ENCODE peak calls at places on chromosomes 6 and 20, in ten cellular contexts. Q, L, W, R, A, N, S, P, G and C are unnamed samples.

GRCh38 chr20:37315293-37316110 is 26.0 kb downstream of the MANBAL start:
- DNase-seq in A (peak), P (peak), R (peak), S (no peak), W (peak), G (peak), L (no peak), Q (peak), N (no peak), C (no peak)

GRCh38 chr6:41963371-41963770 is 21.8 kb upstream of the CCND3 start:
- DNase-seq in P (no peak), G (no peak), A (no peak), S (no peak), Q (no peak), W (no peak), R (no peak), L (no peak), N (no peak), C (no peak)

GRCh38 chr6:157089258-157089657 is 234.1 kb downstream of the TMEM242 start:
- DNase-seq in G (peak), R (peak), S (peak), N (no peak), A (no peak), W (no peak), L (no peak), P (no peak), Q (no peak), C (no peak)

GRCh38 chr6:128848169-128848935 is 34.6 kb upstream of the LAMA2 start:
- DNase-seq in P (no peak), Q (no peak), S (no peak), W (no peak), R (peak), G (peak), N (no peak), L (no peak), A (no peak), C (no peak)

GRCh38 chr6:101392561-101393230 is 812 bp upstream of the GRIK2 start:
- DNase-seq in N (no peak), S (no peak), P (no peak), W (no peak), R (no peak), Q (no peak), L (no peak), A (no peak), G (no peak), C (no peak)

GRCh38 chr6:113447088-113447831 is 409.9 kb upstream of the MARCKS start:
- DNase-seq in N (peak), G (peak), A (no peak), R (peak), P (no peak), Q (peak), W (peak), S (peak), L (peak), C (no peak)

GRCh38 chr6:41696788-41697187 is 38.6 kb downstream of the TFEB start:
- DNase-seq in G (no peak), L (no peak), P (no peak), S (no peak), W (no peak), Q (no peak), R (no peak), A (no peak), N (no peak), C (no peak)

GRCh38 chr6:44169154-44169553 is 10.5 kb downstream of the CAPN11 start:
- DNase-seq in R (no peak), L (no peak), P (no peak), S (no peak), W (no peak), Q (peak), N (no peak), G (no peak), A (no peak), C (no peak)

GRCh38 chr6:94278146-94278545 is 858.8 kb upstream of the EPHA7 start:
- DNase-seq in W (no peak), P (no peak), A (no peak), G (no peak), N (no peak), R (no peak), S (no peak), L (no peak), Q (no peak), C (no peak)

GRCh38 chr20:50003253-50003656 is 20.5 kb downstream of the SNAI1 start:
- DNase-seq in L (peak), N (no peak), G (peak), R (peak), A (no peak), P (no peak), Q (peak), S (peak), W (peak), C (no peak)

GRCh38 chr6:134063966-134064445 is 11.6 kb upstream of the SLC2A12 start:
- DNase-seq in S (peak), R (peak), N (peak), W (peak), L (peak), P (peak), G (peak), Q (peak), A (peak), C (peak)

GRCh38 chr6:55756711-55757110 is 118.7 kb downstream of the BMP5 start:
- DNase-seq in A (no peak), W (no peak), R (peak), P (no peak), Q (peak), L (no peak), S (no peak), N (no peak), G (no peak), C (no peak)

GRCh38 chr20:45781391-45781931 is 10.2 kb downstream of the WFDC3 start:
- DNase-seq in W (no peak), Q (peak), N (peak), R (peak), P (no peak), G (peak), S (peak), L (peak), A (no peak), C (no peak)

GRCh38 chr6:83193747-83194582 is 808 bp downstream of the RWDD2A start:
- DNase-seq in R (no peak), S (peak), A (peak), P (peak), G (no peak), L (no peak), N (peak), W (peak), Q (peak), C (peak)

GRCh38 chr6:3737831-3738210 is 13.7 kb downstream of the PXDC1 start:
- DNase-seq in R (no peak), Q (no peak), G (no peak), L (no peak), W (no peak), P (no peak), A (no peak), S (no peak), N (no peak), C (no peak)

GRCh38 chr20:64110411-64111068 is 3.2 kb upstream of the NPBWR2 start:
- DNase-seq in N (no peak), S (no peak), A (no peak), P (no peak), R (no peak), Q (no peak), L (no peak), G (no peak), W (no peak), C (peak)

GRCh38 chr20:8153281-8153908 is 21.3 kb downstream of the PLCB1 start:
- DNase-seq in P (no peak), W (peak), R (peak), N (peak), L (no peak), S (no peak), G (peak), Q (peak), A (no peak), C (no peak)

GRCh38 chr6:45411959-45412358 is 34.2 kb upstream of the SUPT3H start:
- DNase-seq in W (no peak), R (no peak), Q (no peak), N (no peak), L (no peak), S (no peak), A (no peak), G (no peak), P (no peak), C (no peak)

GRCh38 chr6:132084811-132085509 is 133.8 kb upstream of the CCN2 start:
- DNase-seq in N (peak), Q (peak), A (no peak), S (peak), P (no peak), L (peak), W (no peak), R (peak), G (peak), C (no peak)

GRCh38 chr6:128479991-128480390 is 40.4 kb downstream of the PTPRK start:
- DNase-seq in S (no peak), Q (no peak), W (no peak), N (no peak), L (no peak), G (no peak), A (no peak), R (no peak), P (no peak), C (no peak)

GRCh38 chr6:10194816-10195639 is 219.8 kb downstream of the TFAP2A start:
- DNase-seq in A (no peak), R (no peak), S (no peak), P (no peak), W (peak), L (no peak), Q (no peak), G (no peak), N (no peak), C (no peak)

GRCh38 chr20:39857188-39857587 is 831.8 kb downstream of the MAFB start:
- DNase-seq in R (no peak), Q (peak), W (no peak), P (no peak), S (no peak), L (no peak), A (no peak), N (no peak), G (no peak), C (no peak)

GRCh38 chr6:150698421-150698820 is 98.7 kb downstream of the PLEKHG1 start:
- DNase-seq in N (no peak), L (no peak), R (no peak), G (no peak), S (no peak), W (no peak), Q (no peak), P (no peak), A (no peak), C (no peak)

GRCh38 chr20:63740070-63740500 is 509 bp downstream of the SLC2A4RG start:
- DNase-seq in R (peak), G (no peak), W (peak), L (no peak), P (peak), N (peak), A (no peak), S (no peak), Q (peak), C (no peak)

GRCh38 chr20:16929756-16930155 is 181.6 kb downstream of the OTOR start:
- DNase-seq in N (no peak), R (peak), G (peak), P (no peak), W (no peak), Q (no peak), S (no peak), L (no peak), A (no peak), C (no peak)

DNA sequence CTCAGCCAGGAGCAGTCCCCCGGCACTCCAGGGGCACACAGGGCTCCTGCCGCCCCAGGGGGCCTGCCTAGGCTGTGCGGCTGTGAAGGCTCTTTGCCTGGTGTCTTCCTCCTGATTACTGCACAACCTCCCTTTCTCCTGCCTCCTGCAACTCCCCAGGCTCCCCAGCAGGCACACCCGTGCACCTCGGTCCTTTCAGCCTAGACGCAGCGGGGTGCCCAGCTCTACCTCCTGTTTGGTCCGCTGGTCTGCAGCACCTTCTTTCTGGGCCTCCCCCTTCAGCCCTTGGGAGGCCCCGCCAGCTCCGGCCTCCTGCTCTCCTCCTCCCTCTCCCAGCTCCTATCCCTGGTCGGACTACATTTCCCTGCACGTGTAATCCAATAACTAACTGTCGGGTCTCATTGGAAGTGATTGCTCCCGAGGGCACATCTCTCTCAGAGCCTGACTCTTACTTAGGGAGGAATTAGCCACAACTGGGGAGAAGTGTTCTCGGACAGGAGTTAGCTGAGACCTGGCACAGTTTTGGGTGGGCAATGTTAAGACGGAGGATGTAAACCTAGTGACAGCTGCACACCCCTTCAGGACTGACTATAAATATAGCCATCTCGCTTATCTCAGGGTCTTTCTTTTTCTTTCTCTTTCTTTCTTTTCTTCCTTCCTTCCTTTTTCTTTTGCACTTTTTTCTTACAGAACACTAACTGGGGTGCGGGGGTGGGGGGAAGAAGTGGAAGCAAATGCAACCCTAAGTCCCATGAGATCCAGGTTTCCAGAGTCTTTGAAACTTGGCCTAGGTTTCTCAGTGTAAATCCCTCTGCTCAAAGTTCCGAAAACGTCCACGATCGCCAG is 1.1 kb upstream of the FOXF2 start:
- DNase-seq in Q (peak), S (no peak), R (peak), N (no peak), L (no peak), A (no peak), W (no peak), G (no peak), P (no peak), C (no peak)
- H3K4me3 ChIP-seq in Q (peak), S (no peak), R (peak), N (no peak), L (no peak), A (peak), W (no peak), G (no peak), P (no peak), C (peak)

GRCh38 chr6:160975111-160975510 is 16.5 kb upstream of the MAP3K4 start:
- DNase-seq in W (no peak), G (no peak), R (no peak), S (no peak), P (no peak), A (no peak), Q (no peak), N (no peak), L (no peak), C (no peak)

GRCh38 chr6:160974304-160974771 is 17.2 kb upstream of the MAP3K4 start:
- DNase-seq in G (peak), W (no peak), L (peak), S (no peak), R (peak), N (no peak), Q (peak), P (peak), A (peak), C (no peak)

GRCh38 chr6:160972111-160972510 is 19.5 kb upstream of the MAP3K4 start:
- DNase-seq in S (no peak), A (no peak), R (peak), G (peak), Q (peak), L (peak), W (peak), P (no peak), N (no peak), C (no peak)

GRCh38 chr6:160973856-160974255 is 17.7 kb upstream of the MAP3K4 start:
- DNase-seq in N (no peak), P (no peak), L (no peak), A (no peak), G (peak), R (peak), S (no peak), Q (peak), W (no peak), C (no peak)

DNA sequence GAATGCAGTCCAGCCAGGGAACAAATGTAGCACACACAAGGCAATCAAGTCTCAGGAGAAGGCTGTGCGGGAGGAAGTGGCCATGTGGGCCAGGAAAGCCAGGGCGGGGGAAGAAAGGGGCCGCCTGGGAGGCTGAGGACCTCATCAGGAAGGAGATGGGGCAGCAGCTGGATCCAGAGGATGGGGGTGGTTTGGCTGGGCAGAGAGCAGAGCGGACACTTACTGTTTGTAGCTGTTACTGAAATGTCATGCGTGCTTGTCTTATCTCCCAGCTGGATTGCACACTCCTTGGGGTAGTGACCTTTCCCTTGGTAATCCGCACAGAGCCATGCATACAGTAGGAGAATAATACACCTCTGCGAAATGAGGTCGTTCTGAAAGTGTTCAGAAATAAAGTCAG is 18.3 kb upstream of the MAP3K4 start:
- DNase-seq in L (no peak), R (peak), G (peak), N (no peak), Q (peak), A (peak), S (no peak), P (peak), W (no peak), C (no peak)
- TF ChIP-seq CTCF in L (no peak), R (no peak), G (no peak), N (no peak), Q (no peak), A (no peak), S (no peak), P (no peak), W (no peak), C (no peak)

DNA sequence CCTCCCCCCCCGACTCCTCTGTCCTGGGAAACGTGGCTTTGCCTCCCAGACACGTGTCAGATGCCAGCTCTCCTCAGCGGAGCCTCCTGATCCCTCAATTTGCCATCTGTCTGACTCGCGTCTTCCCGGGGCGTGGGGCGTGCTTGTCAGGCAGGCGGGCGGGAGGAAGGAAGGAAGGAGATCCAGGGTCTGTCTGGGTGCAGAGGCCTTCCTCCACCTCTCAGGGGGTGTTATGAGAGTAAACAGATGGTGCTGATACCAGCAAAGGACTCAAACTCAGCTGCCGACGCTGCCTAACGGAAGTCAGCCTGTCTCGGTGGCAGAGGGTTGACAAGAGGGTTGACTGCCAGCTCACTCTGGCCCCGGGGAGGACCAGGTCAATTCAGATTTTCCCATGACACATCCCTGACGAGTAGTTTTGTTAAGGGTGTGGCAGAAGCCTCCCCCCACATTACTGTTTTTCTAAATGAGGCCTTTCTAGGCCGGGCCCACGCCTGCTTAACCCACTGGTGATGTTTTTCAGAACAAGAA is 17.0 kb downstream of the UQCC2 start:
- DNase-seq in L (no peak), P (no peak), Q (peak), N (peak), A (no peak), G (peak), R (peak), W (no peak), S (peak), C (no peak)
- H3K4me3 ChIP-seq in L (no peak), P (no peak), Q (no peak), N (no peak), A (no peak), G (no peak), R (no peak), W (no peak), S (no peak), C (no peak)

DNA sequence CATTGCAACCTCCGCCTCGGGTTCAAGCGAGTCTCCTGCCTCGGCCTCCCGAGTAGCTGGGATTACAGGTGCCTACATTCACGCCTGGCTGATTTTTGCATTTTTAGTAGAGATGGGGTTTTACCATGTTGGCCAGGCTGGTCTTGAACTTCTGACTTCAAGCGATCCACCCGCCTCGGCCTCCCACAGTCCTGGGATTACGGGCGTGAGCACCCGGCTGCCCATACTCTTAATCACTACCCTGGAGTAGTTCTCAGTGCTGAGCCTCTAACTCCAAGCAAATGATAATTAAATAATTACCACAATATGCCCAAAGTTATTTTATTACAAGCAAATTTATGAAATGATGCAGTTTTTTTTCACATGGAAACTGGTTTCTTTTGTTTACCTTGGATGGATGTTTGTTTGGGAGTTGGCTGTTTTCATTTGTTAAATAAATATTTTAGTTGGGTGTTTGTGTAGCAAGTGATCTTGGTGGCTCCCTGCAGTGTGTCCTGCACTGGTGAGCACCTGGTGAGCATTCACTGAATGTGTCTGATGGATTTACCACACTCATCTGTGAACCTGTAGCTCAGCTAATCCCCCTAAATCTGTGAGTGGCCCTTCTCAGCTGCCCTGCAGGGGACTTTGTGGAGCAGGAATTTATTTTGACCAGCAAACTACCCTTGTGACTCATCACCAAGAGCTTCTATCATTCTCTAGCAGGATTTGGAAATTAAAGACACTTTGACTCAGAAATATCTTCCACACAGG is 36.9 kb downstream of the UTRN start:
- DNase-seq in S (peak), A (no peak), Q (peak), W (no peak), L (no peak), R (peak), P (no peak), N (no peak), G (peak), C (no peak)
- TF ChIP-seq CTCF in S (no peak), A (no peak), Q (no peak), W (no peak), L (no peak), R (peak), P (no peak), N (no peak), G (no peak), C (no peak)

GRCh38 chr20:53658327-53658726 is 64.7 kb upstream of the ZNF217 start:
- DNase-seq in L (no peak), G (no peak), W (no peak), S (no peak), N (no peak), R (no peak), Q (no peak), P (no peak), A (no peak), C (no peak)

GRCh38 chr20:53657289-53657678 is 63.6 kb upstream of the ZNF217 start:
- DNase-seq in Q (no peak), N (no peak), W (no peak), P (no peak), L (no peak), R (no peak), G (no peak), S (no peak), A (no peak), C (no peak)

GRCh38 chr20:53656653-53657288 is 63.1 kb upstream of the ZNF217 start:
- DNase-seq in L (no peak), A (no peak), P (no peak), S (no peak), R (peak), G (no peak), W (peak), Q (peak), N (no peak), C (no peak)

GRCh38 chr20:53658973-53659372 is 65.3 kb upstream of the ZNF217 start:
- DNase-seq in R (no peak), S (no peak), P (no peak), W (no peak), G (no peak), Q (no peak), L (no peak), N (no peak), A (no peak), C (no peak)

GRCh38 chr20:53657732-53658131 is 64.1 kb upstream of the ZNF217 start:
- DNase-seq in P (no peak), W (no peak), N (no peak), S (no peak), R (no peak), Q (no peak), L (no peak), A (no peak), G (no peak), C (no peak)
- H3K4me3 ChIP-seq in P (no peak), W (no peak), N (no peak), S (no peak), R (no peak), Q (no peak), L (no peak), A (no peak), G (no peak), C (no peak)

GRCh38 chr6:15247750-15248450 is 2.0 kb downstream of the JARID2 start:
- DNase-seq in W (peak), N (peak), G (peak), A (peak), R (peak), L (no peak), Q (peak), P (peak), S (peak), C (no peak)
- TF ChIP-seq CTCF in W (no peak), N (no peak), G (peak), A (peak), R (peak), L (no peak), Q (no peak), P (peak), S (peak), C (peak)